ENCODE peak calls at places on chromosomes 7 and 10, in nine cellular contexts. X is IMR-90, I is A549, T is right lobe of liver, Q is tibial nerve, G is HepG2, U is adrenal gland, O is spleen, A is uterus. M is an unnamed sample.

GRCh38 chr10:5040781-5041470 is 37.3 kb upstream of the AKR1C2 start:
- DNase-seq in X (peak; percentile 7), I (no peak), T (no peak), Q (no peak), G (peak; percentile 50), U (peak; percentile 19), O (no peak), A (no peak), M (no peak)

GRCh38 chr7:37546677-37547076 is 98.0 kb upstream of the ELMO1 start:
- DNase-seq in X (no peak), I (no peak), T (no peak), Q (no peak), G (no peak), U (no peak), O (no peak), A (no peak), M (no peak)

GRCh38 chr10:112353046-112353445 is 20.9 kb upstream of the ACSL5 start:
- DNase-seq in X (no peak), I (no peak), T (no peak), Q (no peak), G (no peak), U (no peak), O (no peak), A (no peak), M (no peak)

GRCh38 chr7:103065666-103066065 is 8.9 kb downstream of the FBXL13 start:
- DNase-seq in X (peak; percentile 30), I (peak; percentile 17), T (no peak), Q (no peak), G (peak; percentile 45), U (no peak), O (peak; percentile 82), A (no peak), M (peak; percentile 48)

GRCh38 chr7:106088014-106088413 is 24.1 kb downstream of the SYPL1 start:
- DNase-seq in X (no peak), I (no peak), T (no peak), Q (no peak), G (no peak), U (no peak), O (no peak), A (no peak), M (no peak)

GRCh38 chr10:111295788-111296187 is 219.0 kb downstream of the ADRA2A start:
- DNase-seq in X (no peak), I (no peak), T (no peak), Q (no peak), G (no peak), U (no peak), O (no peak), A (no peak), M (no peak)

GRCh38 chr10:22550732-22551131 is 163.6 kb downstream of the PIP4K2A start:
- DNase-seq in X (peak; percentile 4), I (peak; percentile 9), T (no peak), Q (no peak), G (peak; percentile 40), U (no peak), O (peak; percentile 87), A (peak; percentile 29), M (peak; percentile 21)

GRCh38 chr7:22052650-22053336 is 107.1 kb upstream of the CDCA7L start:
- DNase-seq in X (no peak), I (no peak), T (no peak), Q (no peak), G (no peak), U (no peak), O (no peak), A (no peak), M (no peak)

GRCh38 chr7:25389489-25390106 is 161.3 kb upstream of the NPVF start:
- DNase-seq in X (peak; percentile 42), I (peak; percentile 38), T (no peak), Q (no peak), G (peak; percentile 13), U (peak; percentile 42), O (no peak), A (no peak), M (peak; percentile 19)

GRCh38 chr7:5421626-5422323 is 1.9 kb downstream of the TNRC18 start:
- DNase-seq in X (peak; percentile 82), I (peak; percentile 24), T (peak; percentile 85), Q (peak; percentile 55), G (peak; percentile 93), U (peak; percentile 54), O (peak; percentile 84), A (peak; percentile 57), M (peak; percentile 76)
- TF ChIP-seq POLR2A in X (peak; percentile 22), I (no peak), T (peak; percentile 32), Q (peak; percentile 56), G (peak; percentile 73), U (peak; percentile 56), O (no peak), A (peak; percentile 58), M (peak; percentile 63)

GRCh38 chr7:108525327-108525984 is 479 bp downstream of the PNPLA8 start:
- DNase-seq in X (peak; percentile 82), I (peak; percentile 83), T (peak; percentile 92), Q (no peak), G (peak; percentile 44), U (peak; percentile 66), O (no peak), A (no peak), M (peak; percentile 13)
- H3K4me1 ChIP-seq in X (peaks cover 4% of the 10 kb centered on the region), I (peaks cover 10% of the 10 kb centered on the region), T (no peaks in the 10 kb centered on the region), Q (peaks cover 20% of the 10 kb centered on the region), G (peaks cover 34% of the 10 kb centered on the region), U (peaks cover 19% of the 10 kb centered on the region), O (peaks cover 21% of the 10 kb centered on the region), A (peaks cover 12% of the 10 kb centered on the region), M (peaks cover 44% of the 10 kb centered on the region)

GRCh38 chr7:34846976-34847375 is 189.0 kb downstream of the NPSR1 start:
- DNase-seq in X (no peak), I (no peak), T (no peak), Q (no peak), G (no peak), U (no peak), O (no peak), A (no peak), M (no peak)
- TF ChIP-seq POLR2A in X (no peak), I (no peak), T (no peak), Q (no peak), G (no peak), U (no peak), O (no peak), A (no peak), M (no peak)

DNA sequence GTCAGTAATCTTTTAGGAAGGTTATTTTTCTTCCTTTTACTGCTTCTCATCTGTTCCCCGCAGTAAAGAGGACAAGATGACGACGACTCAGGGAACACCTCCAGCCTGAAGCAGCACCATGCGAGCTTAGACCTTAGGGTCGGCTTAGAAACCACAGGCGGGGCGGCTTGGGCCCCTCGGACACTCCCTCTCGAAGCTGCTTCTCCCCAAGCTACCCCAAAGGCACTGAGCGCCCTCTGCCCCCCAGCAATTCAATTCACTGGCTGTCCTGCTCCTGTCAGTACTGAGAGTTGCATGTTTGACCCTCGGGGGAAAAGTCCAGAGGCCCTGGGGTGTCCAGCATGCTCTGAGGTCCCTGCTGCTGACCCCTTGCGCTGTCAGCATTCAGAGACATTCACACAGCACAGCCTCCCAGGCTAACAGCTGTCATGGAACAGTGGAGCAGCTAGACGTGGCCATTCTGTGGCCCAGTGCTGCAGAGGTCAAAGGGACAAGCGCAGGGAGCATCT is 112.7 kb downstream of the EGFR start:
- DNase-seq in X (peak; percentile 47), I (no peak), T (no peak), Q (no peak), G (peak; percentile 28), U (no peak), O (no peak), A (no peak), M (no peak)
- H3K4me1 ChIP-seq in X (peaks cover 49% of the 10 kb centered on the region), I (peaks cover 87% of the 10 kb centered on the region), T (no peaks in the 10 kb centered on the region), Q (peaks cover 39% of the 10 kb centered on the region), G (peaks cover 69% of the 10 kb centered on the region), U (peaks cover 26% of the 10 kb centered on the region), O (no peaks in the 10 kb centered on the region), A (peaks cover 25% of the 10 kb centered on the region), M (peaks cover 25% of the 10 kb centered on the region)

GRCh38 chr10:97318772-97319651 is at the start of gene FRAT1:
- DNase-seq in X (peak; percentile 93), I (peak; percentile 82), T (peak; percentile 93), Q (peak; percentile 78), G (peak; percentile 74), U (peak; percentile 90), O (peak; percentile 97), A (peak; percentile 87), M (peak; percentile 93)
- TF ChIP-seq POLR2A in X (peak; percentile 88), I (peak; percentile 36), T (peak; percentile 97), Q (peak; percentile 82), G (peak; percentile 49), U (peak; percentile 93), O (peak; percentile 70), A (peak; percentile 47), M (peak; percentile 88)

GRCh38 chr10:124677871-124678565 is 66.2 kb downstream of the FAM53B start:
- DNase-seq in X (peak; percentile 38), I (no peak), T (no peak), Q (no peak), G (no peak), U (no peak), O (peak; percentile 74), A (no peak), M (no peak)
- H3K4me1 ChIP-seq in X (peaks cover 10% of the 10 kb centered on the region), I (no peaks in the 10 kb centered on the region), T (no peaks in the 10 kb centered on the region), Q (peaks cover 88% of the 10 kb centered on the region), G (peaks cover 14% of the 10 kb centered on the region), U (peaks cover 52% of the 10 kb centered on the region), O (peaks cover 68% of the 10 kb centered on the region), A (no peaks in the 10 kb centered on the region), M (no peaks in the 10 kb centered on the region)

GRCh38 chr7:127530148-127530547 is 55.2 kb downstream of the GCC1 start:
- DNase-seq in X (no peak), I (no peak), T (no peak), Q (no peak), G (no peak), U (no peak), O (no peak), A (no peak), M (no peak)

GRCh38 chr7:127527561-127527960 is 57.8 kb downstream of the GCC1 start:
- DNase-seq in X (no peak), I (no peak), T (no peak), Q (no peak), G (no peak), U (no peak), O (no peak), A (no peak), M (no peak)

DNA sequence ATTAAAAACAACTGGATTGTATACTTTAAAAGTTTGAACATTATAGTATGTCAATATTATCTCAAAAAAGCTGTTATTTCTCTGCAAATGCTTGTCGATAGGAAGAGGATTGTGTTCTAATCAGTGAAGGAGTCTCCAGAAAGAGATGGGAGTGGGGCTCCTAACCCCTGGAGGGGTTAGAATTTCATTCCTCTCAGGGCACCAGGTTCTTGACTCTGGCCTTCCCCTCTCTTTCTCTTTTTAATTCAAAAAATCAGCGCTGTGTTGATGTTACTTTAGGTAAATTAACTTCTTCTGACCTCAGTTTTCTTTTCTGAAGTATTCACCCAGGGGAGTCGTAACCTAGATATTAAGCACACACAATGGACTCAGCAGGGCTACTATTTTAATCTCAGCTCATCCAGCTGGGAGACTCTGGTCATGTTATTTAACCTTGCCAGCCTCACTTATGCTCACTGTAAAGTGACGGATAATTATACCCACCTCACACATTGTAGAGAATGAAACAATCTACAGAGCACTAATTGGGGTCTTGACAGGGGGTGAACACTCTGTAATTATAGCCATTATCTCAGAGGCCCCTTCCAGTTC is 59.4 kb downstream of the GCC1 start:
- DNase-seq in X (no peak), I (no peak), T (no peak), Q (no peak), G (no peak), U (no peak), O (no peak), A (no peak), M (no peak)
- TF ChIP-seq POLR2A in X (no peak), I (no peak), T (no peak), Q (no peak), G (no peak), U (no peak), O (no peak), A (no peak), M (no peak)

GRCh38 chr7:17236603-17237002 is 61.8 kb upstream of the AHR start:
- DNase-seq in X (peak; percentile 32), I (no peak), T (no peak), Q (no peak), G (no peak), U (no peak), O (no peak), A (no peak), M (no peak)
- H3K4me1 ChIP-seq in X (peaks cover 7% of the 10 kb centered on the region), I (peaks cover 36% of the 10 kb centered on the region), T (no peaks in the 10 kb centered on the region), Q (peaks cover 13% of the 10 kb centered on the region), G (peaks cover 22% of the 10 kb centered on the region), U (peaks cover 17% of the 10 kb centered on the region), O (no peaks in the 10 kb centered on the region), A (no peaks in the 10 kb centered on the region), M (no peaks in the 10 kb centered on the region)